ENCODE peak calls at places on chromosomes 5 and 9, in eight cellular contexts. O is transverse colon, R is upper lobe of left lung, E is tibial nerve, W is ovary, T is prostate gland, D is heart left ventricle, S is GM12878. N is an unnamed sample.

GRCh38 chr5:177455036-177455660 is 8.5 kb downstream of the PRR7 start:
- DNase-seq in O (peak; percentile 93), R (peak; percentile 97), E (no peak), W (peak; percentile 87), T (peak; percentile 71), D (peak; percentile 79), S (no peak), N (peak; percentile 54)

GRCh38 chr9:126000731-126001580 is 253.8 kb downstream of the PBX3 start:
- DNase-seq in O (no peak), R (peak; percentile 67), E (no peak), W (no peak), T (no peak), D (peak; percentile 15), S (no peak), N (no peak)

GRCh38 chr5:118553662-118554061 is 434.7 kb downstream of the DTWD2 start:
- DNase-seq in O (no peak), R (no peak), E (peak; percentile 51), W (no peak), T (no peak), D (peak; percentile 76), S (no peak), N (peak; percentile 8)

GRCh38 chr9:29976981-29977380 is 2403.7 kb upstream of the C9orf72 start:
- DNase-seq in O (no peak), R (no peak), E (no peak), W (no peak), T (no peak), D (no peak), S (no peak), N (no peak)

GRCh38 chr9:111961011-111961410 is 64.4 kb downstream of the UGCG start:
- DNase-seq in O (no peak), R (no peak), E (no peak), W (no peak), T (no peak), D (no peak), S (no peak), N (no peak)

GRCh38 chr9:124008307-124008854 is 3.2 kb upstream of the LHX2 start:
- DNase-seq in O (no peak), R (peak; percentile 71), E (no peak), W (no peak), T (no peak), D (no peak), S (no peak), N (no peak)

GRCh38 chr9:113349434-113350337 is at the start of gene BSPRY:
- DNase-seq in O (peak; percentile 68), R (peak; percentile 89), E (no peak), W (no peak), T (no peak), D (no peak), S (no peak), N (no peak)

GRCh38 chr5:72268753-72269410 is 51.2 kb downstream of the MRPS27 start:
- DNase-seq in O (peak; percentile 30), R (no peak), E (no peak), W (no peak), T (no peak), D (peak; percentile 21), S (no peak), N (no peak)

GRCh38 chr9:78954286-78954685 is 617.5 kb upstream of the TLE4 start:
- DNase-seq in O (no peak), R (no peak), E (no peak), W (no peak), T (no peak), D (no peak), S (no peak), N (no peak)

GRCh38 chr9:26789959-26790358 is 102.6 kb downstream of the CAAP1 start:
- DNase-seq in O (no peak), R (no peak), E (no peak), W (no peak), T (no peak), D (no peak), S (no peak), N (no peak)

GRCh38 chr5:170644501-170644900 is 139.0 kb upstream of the GABRP start:
- DNase-seq in O (no peak), R (no peak), E (no peak), W (no peak), T (no peak), D (no peak), S (no peak), N (no peak)

DNA sequence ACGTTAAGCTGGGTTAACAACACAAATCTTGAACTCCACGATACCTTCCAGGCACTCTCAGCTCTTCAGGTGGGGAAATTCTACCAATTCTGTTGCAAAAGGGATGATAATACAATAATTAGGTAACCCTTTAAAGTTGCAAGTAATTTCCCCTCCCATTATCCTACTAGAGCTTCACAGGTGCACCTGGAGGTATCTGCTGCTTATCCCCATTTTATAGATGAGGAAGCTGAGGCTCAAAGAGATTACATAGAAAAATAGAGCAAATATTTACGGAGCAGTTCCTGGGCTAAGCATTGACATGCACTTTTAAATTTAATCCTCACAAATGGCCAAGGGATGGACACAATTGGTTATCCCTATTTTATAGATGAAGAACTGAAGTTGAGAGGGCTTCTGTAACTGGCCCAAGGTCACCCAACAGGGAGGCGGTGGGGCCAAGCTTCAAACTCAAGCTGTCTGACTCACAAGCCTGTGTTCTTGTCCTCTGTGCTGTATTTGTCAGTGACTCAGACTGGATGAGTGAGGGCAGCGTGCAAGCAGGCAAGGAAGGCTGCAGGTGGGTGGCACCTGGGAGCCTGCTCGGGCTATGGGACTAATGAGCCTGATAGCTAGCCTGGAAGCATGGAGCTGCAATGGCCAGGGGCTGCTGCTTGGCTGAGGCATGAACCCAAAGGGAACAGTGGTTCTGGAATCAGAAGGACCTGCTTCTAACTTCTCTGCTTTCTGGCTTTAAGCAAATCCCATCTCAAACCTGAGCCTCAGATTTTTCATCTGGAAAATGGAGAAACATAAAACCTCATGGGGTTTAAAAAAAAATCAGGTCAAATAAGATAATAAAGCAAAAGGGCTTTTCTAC is 105.5 kb downstream of the PDE6A start:
- DNase-seq in O (no peak), R (no peak), E (no peak), W (no peak), T (no peak), D (peak; percentile 58), S (no peak), N (no peak)
- H3K36me3 ChIP-seq in O (peaks cover 43% of the 10 kb centered on the region), R (no peaks in the 10 kb centered on the region), E (no peaks in the 10 kb centered on the region), W (no peaks in the 10 kb centered on the region), T (no peaks in the 10 kb centered on the region), D (peaks cover 91% of the 10 kb centered on the region), S (peaks cover 5% of the 10 kb centered on the region), N (no peaks in the 10 kb centered on the region)

DNA sequence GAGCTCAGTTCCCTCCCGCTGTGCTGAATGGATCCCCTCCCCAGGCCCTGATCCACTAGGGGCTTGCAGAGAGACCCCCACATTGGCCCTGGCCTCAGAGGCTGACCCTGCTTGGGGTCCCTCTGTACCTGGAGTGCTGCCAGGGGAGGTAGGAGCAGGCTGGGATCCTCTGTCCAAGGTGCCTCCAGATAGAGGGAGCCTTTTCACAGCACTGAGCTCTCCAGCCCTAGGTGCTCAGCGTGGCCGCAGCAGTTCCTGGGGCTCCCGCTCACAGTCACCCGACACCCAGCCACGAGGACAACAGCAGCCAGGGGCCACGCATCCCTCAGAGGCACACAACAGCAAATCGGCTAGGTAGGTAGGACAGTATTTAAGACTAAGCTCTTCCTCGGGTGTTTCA is 62.2 kb upstream of the IRX2 start:
- DNase-seq in O (no peak), R (peak; percentile 41), E (no peak), W (no peak), T (no peak), D (no peak), S (no peak), N (no peak)
- TF ChIP-seq POLR2A in O (no peak), R (no peak), E (no peak), W (no peak), T (no peak), D (no peak), S (no peak), N (no peak)

GRCh38 chr5:169599451-169599850 is 15.9 kb downstream of the SPDL1 start:
- DNase-seq in O (no peak), R (no peak), E (no peak), W (no peak), T (no peak), D (no peak), S (no peak), N (no peak)
- H3K36me3 ChIP-seq in O (peaks cover 21% of the 10 kb centered on the region), R (peaks cover 15% of the 10 kb centered on the region), E (no peaks in the 10 kb centered on the region), W (no peaks in the 10 kb centered on the region), T (no peaks in the 10 kb centered on the region), D (peaks cover 96% of the 10 kb centered on the region), S (peaks cover 28% of the 10 kb centered on the region), N (no peaks in the 10 kb centered on the region)

DNA sequence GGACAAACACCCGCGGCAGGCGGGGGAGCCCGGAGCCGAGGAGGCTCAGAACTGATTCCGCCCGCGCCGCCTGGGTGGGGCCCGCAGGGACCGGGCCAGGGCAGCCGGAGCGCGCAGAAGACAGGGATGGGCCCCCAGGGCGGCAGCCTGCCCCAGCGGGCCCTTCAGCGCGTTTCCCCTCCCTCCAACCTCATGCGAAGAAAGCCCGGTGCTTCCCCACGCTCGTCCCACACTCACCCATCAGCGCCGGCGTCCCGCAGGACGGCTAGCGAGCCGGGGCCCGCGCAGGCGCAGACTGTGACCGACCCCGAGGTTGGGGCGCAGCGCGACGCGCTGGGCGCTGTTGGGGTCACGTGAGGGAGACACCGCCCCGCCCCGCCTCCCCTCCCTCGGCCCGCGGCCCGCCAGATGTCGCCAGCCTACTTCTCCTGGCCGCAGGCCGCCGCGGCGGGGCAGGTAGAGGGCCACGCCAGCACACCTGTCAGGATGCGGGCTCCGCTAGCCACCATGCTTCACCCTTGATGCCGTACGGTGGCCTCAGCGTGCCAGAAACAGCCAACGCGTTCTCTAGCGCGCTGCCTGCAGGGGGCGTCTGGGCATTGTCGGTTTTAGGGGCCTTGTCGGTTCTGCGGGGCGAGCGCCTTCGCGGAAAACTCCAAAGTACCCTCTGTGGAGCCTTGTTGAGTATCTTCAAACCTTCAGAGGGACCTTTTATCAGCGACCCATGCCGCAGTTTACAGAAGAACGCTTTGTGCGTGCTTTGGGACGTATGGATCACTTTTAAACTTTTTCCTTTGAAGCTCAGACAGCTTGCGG is at the start of gene SLC25A51:
- DNase-seq in O (peak; percentile 96), R (peak; percentile 98), E (peak; percentile 90), W (peak; percentile 98), T (peak; percentile 90), D (peak; percentile 93), S (peak; percentile 81), N (peak; percentile 91)
- TF ChIP-seq POLR2A in O (peak; percentile 70), R (peak; percentile 82), E (no peak), W (peak; percentile 61), T (peak; percentile 62), D (peak; percentile 71), S (peak; percentile 88), N (peak; percentile 81)

DNA sequence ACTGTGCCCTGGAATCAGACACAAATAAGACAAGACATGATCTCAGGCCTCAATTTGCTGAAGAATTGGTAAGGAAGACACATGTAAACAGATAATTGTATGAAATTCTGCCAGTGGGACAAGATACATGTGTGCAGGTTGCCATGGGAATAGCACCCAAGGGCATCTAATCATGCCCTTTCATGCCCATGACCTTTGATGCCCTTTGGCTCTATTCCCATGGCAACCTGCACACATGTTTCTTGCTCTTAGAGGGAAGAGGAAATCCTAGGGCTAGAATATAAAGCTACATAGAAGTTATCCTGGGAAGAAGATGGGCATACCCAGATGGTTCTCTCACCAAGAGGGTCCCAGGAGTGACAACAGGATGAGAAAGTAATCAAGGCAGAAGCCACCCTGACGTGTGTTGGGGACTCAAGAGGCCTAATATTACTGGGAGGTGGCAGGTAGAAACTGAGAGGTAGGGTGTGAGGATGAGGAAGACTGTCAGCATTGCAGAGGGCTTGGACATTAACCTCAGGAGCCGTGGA is 34.4 kb downstream of the P4HA2 start:
- DNase-seq in O (no peak), R (no peak), E (no peak), W (no peak), T (no peak), D (no peak), S (no peak), N (no peak)
- H3K36me3 ChIP-seq in O (peaks cover 9% of the 10 kb centered on the region), R (peaks cover 12% of the 10 kb centered on the region), E (no peaks in the 10 kb centered on the region), W (no peaks in the 10 kb centered on the region), T (no peaks in the 10 kb centered on the region), D (peaks cover 67% of the 10 kb centered on the region), S (no peaks in the 10 kb centered on the region), N (peaks cover 18% of the 10 kb centered on the region)